ENCODE peak calls at places on chromosome 18, in ten cellular contexts. J is A549; Q is neuronal stem cell; I is mesenchymal stem cell; U is CD4-positive, CD25-positive, alpha-beta regulatory T cell; W is uterus; Y is H9; X is HCT116; L is kidney; V is left lung. H is an unnamed sample.
A peak's percentile ranks its signal among the peaks of the same experiment; 100 is the strongest.

GRCh38 chr18:56747032-56747658 is 96.0 kb downstream of the WDR7 start:
- DNase-seq in J (no peak), Q (no peak), I (no peak), U (peak; percentile 44), W (no peak), Y (no peak), X (no peak), L (no peak), V (no peak), H (no peak)

GRCh38 chr18:50853863-50854271 is 25.1 kb upstream of the ME2 start:
- DNase-seq in J (peak; percentile 37), Q (no peak), I (no peak), U (no peak), W (no peak), Y (no peak), X (no peak), L (no peak), V (no peak), H (no peak)

GRCh38 chr18:42446195-42446594 is 491.2 kb downstream of the PIK3C3 start:
- DNase-seq in J (no peak), Q (no peak), I (peak; percentile 90), U (no peak), W (no peak), Y (no peak), X (no peak), L (no peak), V (no peak), H (no peak)

GRCh38 chr18:69353023-69353422 is 47.7 kb upstream of the DOK6 start:
- DNase-seq in J (no peak), Q (no peak), I (no peak), U (no peak), W (no peak), Y (no peak), X (no peak), L (no peak), V (no peak), H (no peak)

GRCh38 chr18:13223341-13224148 is 5.0 kb downstream of the LDLRAD4 start:
- DNase-seq in J (no peak), Q (no peak), I (no peak), U (no peak), W (no peak), Y (no peak), X (no peak), L (no peak), V (no peak), H (no peak)

GRCh38 chr18:24869285-24869684 is 408.8 kb downstream of the HRH4 start:
- DNase-seq in J (no peak), Q (no peak), I (peak; percentile 55), U (no peak), W (no peak), Y (no peak), X (no peak), L (no peak), V (no peak), H (no peak)

GRCh38 chr18:55781481-55781957 is 193.5 kb upstream of the TCF4 start:
- DNase-seq in J (peak; percentile 7), Q (peak; percentile 53), I (peak; percentile 79), U (no peak), W (peak; percentile 63), Y (peak; percentile 72), X (no peak), L (no peak), V (no peak), H (no peak)

GRCh38 chr18:80157708-80158343 is 48.8 kb downstream of the ADNP2 start:
- DNase-seq in J (peak; percentile 21), Q (peak; percentile 63), I (peak; percentile 66), U (peak; percentile 76), W (peak; percentile 75), Y (peak; percentile 58), X (peak; percentile 66), L (no peak), V (peak; percentile 83), H (peak; percentile 60)

GRCh38 chr18:76721207-76721996 is 101.0 kb upstream of the ZNF236 start:
- DNase-seq in J (no peak), Q (no peak), I (no peak), U (peak; percentile 92), W (no peak), Y (no peak), X (no peak), L (no peak), V (no peak), H (peak; percentile 82)

GRCh38 chr18:23320709-23321236 is 132.3 kb upstream of the RIOK3 start:
- DNase-seq in J (no peak), Q (no peak), I (no peak), U (no peak), W (no peak), Y (no peak), X (no peak), L (no peak), V (no peak), H (no peak)

GRCh38 chr18:62281684-62282083 is 43.4 kb upstream of the TNFRSF11A start:
- DNase-seq in J (no peak), Q (no peak), I (peak; percentile 40), U (peak; percentile 5), W (no peak), Y (no peak), X (no peak), L (no peak), V (no peak), H (no peak)

GRCh38 chr18:51624311-51624710 is 426.8 kb upstream of the MEX3C start:
- DNase-seq in J (no peak), Q (no peak), I (no peak), U (no peak), W (no peak), Y (no peak), X (no peak), L (no peak), V (no peak), H (no peak)

GRCh38 chr18:9838144-9838877 is 47.5 kb upstream of the TXNDC2 start:
- DNase-seq in J (no peak), Q (peak; percentile 61), I (peak; percentile 87), U (no peak), W (peak; percentile 37), Y (peak; percentile 88), X (peak; percentile 56), L (no peak), V (no peak), H (no peak)

GRCh38 chr18:46395795-46396194 is 261.2 kb downstream of the LOXHD1 start:
- DNase-seq in J (no peak), Q (no peak), I (no peak), U (no peak), W (no peak), Y (no peak), X (no peak), L (no peak), V (no peak), H (no peak)
- H3K4me1 ChIP-seq in J (no peaks in the 10 kb centered on the region), Q (no peaks in the 10 kb centered on the region), I (peaks cover 6% of the 10 kb centered on the region), U (no peaks in the 10 kb centered on the region), W (no peaks in the 10 kb centered on the region), Y (no peaks in the 10 kb centered on the region), X (no peaks in the 10 kb centered on the region), L (no peaks in the 10 kb centered on the region), V (no peaks in the 10 kb centered on the region), H (no peaks in the 10 kb centered on the region)

GRCh38 chr18:73240899-73241298 is 373.1 kb upstream of the NETO1 start:
- DNase-seq in J (no peak), Q (no peak), I (no peak), U (no peak), W (no peak), Y (no peak), X (no peak), L (no peak), V (no peak), H (no peak)
- H3K9me3 ChIP-seq in J (peaks cover 4% of the 10 kb centered on the region), Q (no peaks in the 10 kb centered on the region), I (peaks cover 6% of the 10 kb centered on the region), U (peaks cover 7% of the 10 kb centered on the region), W (no peaks in the 10 kb centered on the region), Y (no peaks in the 10 kb centered on the region), X (peaks cover 5% of the 10 kb centered on the region), L (no peaks in the 10 kb centered on the region), V (no peaks in the 10 kb centered on the region), H (no peaks in the 10 kb centered on the region)

GRCh38 chr18:48945953-48946217 is 4.9 kb downstream of the SMAD7 start:
- DNase-seq in J (no peak), Q (no peak), I (no peak), U (no peak), W (peak; percentile 8), Y (no peak), X (no peak), L (no peak), V (no peak), H (no peak)

GRCh38 chr18:48947583-48947982 is 3.2 kb downstream of the SMAD7 start:
- DNase-seq in J (no peak), Q (no peak), I (peak; percentile 22), U (no peak), W (no peak), Y (peak; percentile 22), X (no peak), L (peak; percentile 78), V (no peak), H (no peak)

GRCh38 chr18:48947102-48947501 is 3.7 kb downstream of the SMAD7 start:
- DNase-seq in J (no peak), Q (no peak), I (peak; percentile 23), U (no peak), W (no peak), Y (no peak), X (no peak), L (no peak), V (no peak), H (no peak)

GRCh38 chr18:48944634-48945033 is 6.1 kb downstream of the SMAD7 start:
- DNase-seq in J (no peak), Q (no peak), I (peak; percentile 57), U (no peak), W (peak; percentile 9), Y (no peak), X (no peak), L (no peak), V (no peak), H (no peak)

GRCh38 chr18:48946329-48946835 is 4.4 kb downstream of the SMAD7 start:
- DNase-seq in J (no peak), Q (no peak), I (peak; percentile 83), U (no peak), W (peak; percentile 17), Y (no peak), X (no peak), L (no peak), V (no peak), H (no peak)
- H3K4me1 ChIP-seq in J (peaks cover 50% of the 10 kb centered on the region), Q (peaks cover 28% of the 10 kb centered on the region), I (peaks cover 32% of the 10 kb centered on the region), U (peaks cover 84% of the 10 kb centered on the region), W (peaks cover 19% of the 10 kb centered on the region), Y (peaks cover 12% of the 10 kb centered on the region), X (peaks cover 84% of the 10 kb centered on the region), L (peaks cover 57% of the 10 kb centered on the region), V (peaks cover 53% of the 10 kb centered on the region), H (peaks cover 70% of the 10 kb centered on the region)

DNA sequence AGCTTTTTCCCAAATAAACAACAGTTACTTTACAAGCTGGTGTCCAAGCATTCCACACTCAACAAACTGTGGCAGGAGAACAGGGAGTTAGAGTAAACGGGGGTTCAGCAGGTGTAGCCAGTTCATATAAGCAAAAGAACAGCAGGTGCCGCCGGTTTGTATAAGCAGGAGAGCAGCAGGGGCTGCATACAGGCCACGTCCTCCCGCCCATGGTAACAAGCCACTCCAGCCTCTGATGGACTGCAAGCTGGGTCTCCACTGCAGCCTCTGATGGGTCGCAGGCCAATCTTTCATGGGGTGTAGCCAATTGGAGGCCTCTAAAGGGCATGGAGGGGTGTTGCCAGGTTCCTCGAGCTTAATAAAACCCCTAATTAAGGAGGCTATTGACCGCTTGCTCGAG is 189.3 kb downstream of the ANKRD30B start:
- DNase-seq in J (no peak), Q (no peak), I (no peak), U (no peak), W (no peak), Y (no peak), X (no peak), L (no peak), V (no peak), H (no peak)
- H3K9me3 ChIP-seq in J (no peaks in the 10 kb centered on the region), Q (peaks cover 33% of the 10 kb centered on the region), I (no peaks in the 10 kb centered on the region), U (no peaks in the 10 kb centered on the region), W (no peaks in the 10 kb centered on the region), Y (peaks cover 96% of the 10 kb centered on the region), X (peaks cover 11% of the 10 kb centered on the region), L (no peaks in the 10 kb centered on the region), V (no peaks in the 10 kb centered on the region), H (no peaks in the 10 kb centered on the region)

GRCh38 chr18:35635171-35635570 is 53.6 kb downstream of the GALNT1 start:
- DNase-seq in J (no peak), Q (no peak), I (peak; percentile 88), U (no peak), W (no peak), Y (no peak), X (no peak), L (no peak), V (no peak), H (no peak)
- H3K4me1 ChIP-seq in J (no peaks in the 10 kb centered on the region), Q (no peaks in the 10 kb centered on the region), I (no peaks in the 10 kb centered on the region), U (no peaks in the 10 kb centered on the region), W (no peaks in the 10 kb centered on the region), Y (no peaks in the 10 kb centered on the region), X (no peaks in the 10 kb centered on the region), L (no peaks in the 10 kb centered on the region), V (no peaks in the 10 kb centered on the region), H (no peaks in the 10 kb centered on the region)

H was measured in CD8-positive, alpha-beta memory T cell.